ENCODE peak calls at places on chromosomes 13 and 19, in six cellular contexts. H, Q, E, J, B and W are unnamed samples.

GRCh38 chr13:110471156-110471832 is 90.2 kb downstream of the RAB20 start:
- DNase-seq in H (no peak), Q (no peak), E (no peak), J (peak), B (peak), W (no peak)

GRCh38 chr13:87671031-87671823 is at the start of gene SLITRK5:
- DNase-seq in H (peak), Q (peak), E (peak), J (peak), B (peak), W (peak)

GRCh38 chr13:99304541-99304940 is 2.7 kb downstream of the GPR183 start:
- DNase-seq in H (no peak), Q (no peak), E (no peak), J (no peak), B (no peak), W (no peak)

GRCh38 chr19:50967924-50968708 is 1.3 kb downstream of the KLK6 start:
- DNase-seq in H (no peak), Q (no peak), E (no peak), J (no peak), B (no peak), W (no peak)

GRCh38 chr13:97254809-97255208 is 32.7 kb downstream of the MBNL2 start:
- DNase-seq in H (no peak), Q (no peak), E (no peak), J (no peak), B (no peak), W (peak)

GRCh38 chr19:7789447-7789846 is 26.4 kb downstream of the CLEC4M start:
- DNase-seq in H (no peak), Q (no peak), E (no peak), J (peak), B (no peak), W (no peak)

GRCh38 chr19:49335784-49336481 is 727 bp downstream of the CD37 start:
- DNase-seq in H (no peak), Q (no peak), E (no peak), J (no peak), B (no peak), W (no peak)

GRCh38 chr13:52809310-52809769 is 39.1 kb downstream of the PCDH8 start:
- DNase-seq in H (peak), Q (peak), E (peak), J (peak), B (peak), W (peak)

GRCh38 chr13:114026128-114026880 is 52.4 kb upstream of the C13orf46 start:
- DNase-seq in H (no peak), Q (peak), E (peak), J (no peak), B (peak), W (no peak)

GRCh38 chr19:9431475-9431874 is 3.9 kb downstream of the ZNF266 start:
- DNase-seq in H (no peak), Q (no peak), E (no peak), J (peak), B (peak), W (peak)

GRCh38 chr13:23883255-23883654 is 5.9 kb downstream of the MIPEP start:
- DNase-seq in H (no peak), Q (no peak), E (peak), J (no peak), B (no peak), W (no peak)

GRCh38 chr13:38685974-38686571 is 804 bp upstream of the FREM2 start:
- DNase-seq in H (no peak), Q (no peak), E (peak), J (peak), B (peak), W (no peak)

GRCh38 chr19:3699071-3699740 is 1.1 kb downstream of the PIP5K1C start:
- DNase-seq in H (peak), Q (peak), E (peak), J (peak), B (peak), W (peak)

GRCh38 chr13:26619321-26619720 is 61.8 kb downstream of the WASF3 start:
- DNase-seq in H (no peak), Q (no peak), E (no peak), J (no peak), B (no peak), W (peak)

GRCh38 chr19:35254341-35255297 is 5.8 kb downstream of the LSR start:
- DNase-seq in H (no peak), Q (peak), E (no peak), J (peak), B (no peak), W (no peak)

GRCh38 chr13:110648155-110648819 is 32.9 kb downstream of the NAXD start:
- DNase-seq in H (no peak), Q (peak), E (no peak), J (peak), B (peak), W (peak)

GRCh38 chr19:3525052-3525451 is 13.9 kb upstream of the TEKTIP1 start:
- DNase-seq in H (no peak), Q (no peak), E (no peak), J (no peak), B (no peak), W (no peak)

GRCh38 chr13:43196750-43197149 is 173.4 kb downstream of the DNAJC15 start:
- DNase-seq in H (no peak), Q (no peak), E (no peak), J (no peak), B (no peak), W (no peak)